ENCODE peak calls at places on chromosomes 3 and 15, in four cellular contexts. One of them, this sample, is unnamed. For H3K9me2, the result is how much of the 10 kb centered on the place peaks cover.

GRCh38 chr15:29272219-29272618 is 2.6 kb upstream of the NSMCE3 start:
- DNase-seq in PC-3: no peak
- DNase-seq in GM23248: no peak
- DNase-seq in MM.1S: no peak
- DNase-seq in this sample: no peak

GRCh38 chr15:35874260-35874905 is 328.4 kb upstream of the DPH6 start:
- DNase-seq in GM23248: peak
- DNase-seq in MM.1S: no peak
- DNase-seq in PC-3: peak
- DNase-seq in this sample: no peak

GRCh38 chr3:186452517-186452916 is 90.5 kb upstream of the DGKG start:
- DNase-seq in MM.1S: no peak
- DNase-seq in GM23248: peak
- DNase-seq in PC-3: peak
- DNase-seq in this sample: no peak

GRCh38 chr3:66938338-66938963 is 59.7 kb upstream of the KBTBD8 start:
- DNase-seq in PC-3: peak
- DNase-seq in MM.1S: peak
- DNase-seq in GM23248: peak
- DNase-seq in this sample: peak

GRCh38 chr3:65558821-65559220 is 479.9 kb downstream of the MAGI1 start:
- DNase-seq in GM23248: no peak
- DNase-seq in PC-3: no peak
- DNase-seq in MM.1S: no peak
- DNase-seq in this sample: no peak

GRCh38 chr3:142602630-142603339 is 6.6 kb downstream of the PLS1 start:
- DNase-seq in PC-3: no peak
- DNase-seq in MM.1S: no peak
- DNase-seq in GM23248: no peak
- DNase-seq in this sample: no peak

GRCh38 chr3:194007598-194008337 is 128.2 kb upstream of the HES1 start:
- DNase-seq in MM.1S: no peak
- DNase-seq in PC-3: no peak
- DNase-seq in GM23248: no peak
- DNase-seq in this sample: no peak

GRCh38 chr3:45137656-45138181 is 8.5 kb downstream of the CDCP1 start:
- DNase-seq in PC-3: peak
- DNase-seq in GM23248: peak
- DNase-seq in MM.1S: no peak
- DNase-seq in this sample: no peak

GRCh38 chr3:89955141-89955540 is 847.7 kb downstream of the EPHA3 start:
- DNase-seq in GM23248: no peak
- DNase-seq in PC-3: no peak
- DNase-seq in MM.1S: no peak
- DNase-seq in this sample: no peak

GRCh38 chr3:41164776-41165175 is 34.5 kb upstream of the CTNNB1 start:
- DNase-seq in PC-3: no peak
- DNase-seq in GM23248: no peak
- DNase-seq in MM.1S: no peak
- DNase-seq in this sample: no peak
- H3K9me2 ChIP-seq in PC-3: under half
- H3K9me2 ChIP-seq in GM23248: under half
- H3K9me2 ChIP-seq in MM.1S: under half
- H3K9me2 ChIP-seq in this sample: under half

DNA sequence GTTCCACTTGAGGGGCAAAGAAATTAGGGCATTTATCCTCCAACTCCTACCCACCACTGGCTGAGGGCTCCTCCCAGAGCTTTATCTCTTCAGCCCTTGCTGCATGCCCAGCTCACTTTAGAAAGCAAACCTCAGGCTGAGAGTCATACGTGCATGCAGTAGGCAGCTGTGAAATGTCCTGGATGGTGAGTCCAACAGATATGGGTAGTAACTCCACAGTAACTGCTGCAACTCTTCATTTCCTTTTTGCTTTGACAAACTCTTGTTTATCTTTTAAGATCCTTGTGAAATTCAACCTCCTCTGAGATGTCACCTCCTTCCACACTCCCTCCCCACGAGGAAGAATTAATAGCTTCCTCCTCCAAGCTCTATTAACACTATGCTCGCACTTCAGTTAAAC is 35.9 kb upstream of the CTNNB1 start:
- DNase-seq in MM.1S: no peak
- DNase-seq in PC-3: no peak
- DNase-seq in GM23248: no peak
- DNase-seq in this sample: no peak
- H3K9me2 ChIP-seq in MM.1S: under half
- H3K9me2 ChIP-seq in PC-3: under half
- H3K9me2 ChIP-seq in GM23248: under half
- H3K9me2 ChIP-seq in this sample: under half

GRCh38 chr3:41162981-41163380 is 36.3 kb upstream of the CTNNB1 start:
- DNase-seq in GM23248: no peak
- DNase-seq in PC-3: no peak
- DNase-seq in MM.1S: no peak
- DNase-seq in this sample: no peak
- H3K9me2 ChIP-seq in GM23248: under half
- H3K9me2 ChIP-seq in PC-3: under half
- H3K9me2 ChIP-seq in MM.1S: under half
- H3K9me2 ChIP-seq in this sample: under half

GRCh38 chr3:41162541-41162940 is 36.8 kb upstream of the CTNNB1 start:
- DNase-seq in PC-3: no peak
- DNase-seq in MM.1S: no peak
- DNase-seq in GM23248: no peak
- DNase-seq in this sample: no peak
- H3K9me2 ChIP-seq in PC-3: under half
- H3K9me2 ChIP-seq in MM.1S: under half
- H3K9me2 ChIP-seq in GM23248: under half
- H3K9me2 ChIP-seq in this sample: under half

GRCh38 chr3:127136706-127137105 is 56.2 kb upstream of the PRR23E start:
- DNase-seq in MM.1S: no peak
- DNase-seq in GM23248: no peak
- DNase-seq in PC-3: no peak
- DNase-seq in this sample: no peak
- H3K9me2 ChIP-seq in MM.1S: under half
- H3K9me2 ChIP-seq in GM23248: under half
- H3K9me2 ChIP-seq in PC-3: under half
- H3K9me2 ChIP-seq in this sample: under half

DNA sequence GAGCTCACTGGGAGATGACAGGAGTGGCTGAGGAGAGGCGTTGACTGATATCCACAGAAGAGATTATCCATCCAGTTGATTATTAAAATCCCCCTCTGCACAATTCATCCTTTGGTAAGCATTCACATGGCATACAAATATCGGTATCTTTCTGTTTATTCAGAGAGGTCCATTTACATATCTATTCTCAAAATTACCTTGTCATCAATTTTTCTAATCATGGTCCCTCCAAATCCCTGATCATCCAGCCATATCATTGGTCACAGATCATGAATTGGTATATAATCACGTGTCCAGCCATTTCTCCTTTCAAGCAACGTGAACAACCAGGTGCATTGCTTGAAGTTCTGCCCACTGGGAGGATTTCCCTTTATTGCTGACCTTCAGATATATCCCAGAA is 1321.0 kb downstream of the ROBO2 start:
- DNase-seq in PC-3: no peak
- DNase-seq in MM.1S: no peak
- DNase-seq in GM23248: no peak
- DNase-seq in this sample: no peak
- H3K9me2 ChIP-seq in PC-3: under half
- H3K9me2 ChIP-seq in MM.1S: under half
- H3K9me2 ChIP-seq in GM23248: under half
- H3K9me2 ChIP-seq in this sample: under half

GRCh38 chr3:16788440-16789057 is 96.2 kb upstream of the PLCL2 start:
- DNase-seq in GM23248: no peak
- DNase-seq in PC-3: no peak
- DNase-seq in MM.1S: no peak
- DNase-seq in this sample: no peak
- H3K9me2 ChIP-seq in GM23248: under half
- H3K9me2 ChIP-seq in PC-3: under half
- H3K9me2 ChIP-seq in MM.1S: under half
- H3K9me2 ChIP-seq in this sample: under half

This sample was measured in OCI-LY7.